ENCODE peak calls at places on chromosomes 11 and 22, in four cellular contexts. X is A549, J is small intestine, L is heart left ventricle. W is an unnamed sample. For H3K4me1, the result is how much of the 10 kb centered on the place peaks cover.

GRCh38 chr22:28741200-28741757 is 341 bp downstream of the CHEK2 start:
- DNase-seq in L (no peak), J (no peak), X (no peak), W (no peak)

GRCh38 chr22:22167791-22168189 is 76.8 kb upstream of the VPREB1 start:
- DNase-seq in L (no peak), J (no peak), X (no peak), W (no peak)

GRCh38 chr11:15170170-15170569 is 55.4 kb downstream of the INSC start:
- DNase-seq in X (no peak), J (no peak), L (no peak), W (no peak)

GRCh38 chr22:31210830-31211503 is 1.1 kb upstream of the LIMK2 start:
- DNase-seq in X (no peak), L (no peak), J (peak), W (peak)

GRCh38 chr11:75565221-75565814 is 3.3 kb downstream of the SERPINH1 start:
- DNase-seq in L (peak), J (no peak), X (no peak), W (peak)

GRCh38 chr11:124891390-124891861 is 6.2 kb downstream of the ROBO4 start:
- DNase-seq in L (no peak), X (no peak), J (no peak), W (peak)

GRCh38 chr11:36566407-36567053 is 1.3 kb upstream of the RAG1 start:
- DNase-seq in J (no peak), X (no peak), L (no peak), W (no peak)

GRCh38 chr11:12539570-12539969 is 134.7 kb upstream of the TEAD1 start:
- DNase-seq in J (no peak), L (no peak), X (no peak), W (no peak)

GRCh38 chr22:49369726-49370717 is 457.7 kb downstream of the BRD1 start:
- DNase-seq in J (no peak), L (no peak), X (no peak), W (no peak)

GRCh38 chr11:68968306-68969255 is 12.2 kb downstream of the MRGPRD start:
- DNase-seq in L (peak), X (no peak), J (no peak), W (no peak)

GRCh38 chr11:102026975-102027374 is 20.3 kb upstream of the CFAP300 start:
- DNase-seq in L (no peak), X (no peak), J (peak), W (peak)

GRCh38 chr22:42180349-42180842 is 49.8 kb upstream of the CYP2D6 start:
- DNase-seq in X (no peak), J (peak), L (no peak), W (no peak)

GRCh38 chr11:17601206-17602075 is 54.4 kb downstream of the OTOG start:
- DNase-seq in X (no peak), J (no peak), L (no peak), W (peak)

GRCh38 chr22:20099099-20099711 is 16.7 kb upstream of the RANBP1 start:
- DNase-seq in X (no peak), J (no peak), L (no peak), W (no peak)

GRCh38 chr11:100780470-100780869 is 93.4 kb downstream of the ARHGAP42 start:
- DNase-seq in J (no peak), X (no peak), L (no peak), W (no peak)

GRCh38 chr11:128116447-128117240 is 470.7 kb downstream of the ETS1 start:
- DNase-seq in L (no peak), X (no peak), J (no peak), W (peak)

GRCh38 chr11:61120865-61121831 is 18.9 kb downstream of the CD5 start:
- DNase-seq in X (no peak), L (no peak), J (peak), W (no peak)

GRCh38 chr11:27209562-27210005 is 153.4 kb downstream of the CCDC34 start:
- DNase-seq in X (peak), L (no peak), J (no peak), W (peak)

GRCh38 chr22:46178755-46179505 is 28.6 kb downstream of the PPARA start:
- DNase-seq in X (no peak), J (no peak), L (no peak), W (no peak)

GRCh38 chr11:95565692-95566091 is 223.9 kb downstream of the FAM76B start:
- DNase-seq in L (no peak), X (no peak), J (no peak), W (no peak)

GRCh38 chr11:123083623-123084029 is 21.7 kb upstream of the HSPA8 start:
- DNase-seq in X (peak), L (peak), J (peak), W (peak)
- H3K4me1 ChIP-seq in X (under half), L (under half), J (under half), W (under half)

DNA sequence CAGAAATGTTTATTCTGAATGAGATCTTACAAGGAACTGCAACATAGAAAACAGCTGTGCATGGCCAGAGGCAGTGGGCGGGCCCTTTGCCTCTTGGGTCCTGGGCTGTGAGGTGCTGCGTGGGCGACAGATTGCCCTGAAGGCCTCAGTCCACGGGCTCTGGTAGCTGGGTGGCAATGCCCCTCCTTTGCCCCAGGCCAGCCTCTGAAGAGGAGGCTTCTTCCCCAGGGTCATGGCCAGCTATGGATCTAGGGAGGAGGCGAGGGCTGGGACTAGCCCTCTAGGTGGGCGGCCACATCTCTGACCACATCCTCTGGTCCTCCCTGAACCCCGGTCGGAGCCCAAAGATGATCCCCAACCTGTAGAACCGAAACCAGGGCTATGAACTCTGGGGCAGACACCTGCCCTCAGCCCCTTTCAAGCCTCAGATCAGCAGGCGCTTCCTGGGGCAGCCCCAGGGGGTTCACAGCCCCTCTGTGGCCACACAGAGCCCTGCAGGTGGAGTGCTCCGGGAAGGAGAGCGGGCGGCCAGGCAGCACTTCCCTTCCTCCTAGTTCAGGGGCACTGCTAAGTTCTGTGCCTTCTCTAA is 6.6 kb upstream of the CDC42BPG start:
- DNase-seq in X (no peak), L (no peak), J (no peak), W (no peak)
- H3K4me1 ChIP-seq in X (half or more), L (half or more), J (under half), W (under half)

GRCh38 chr11:2688381-2689231 is 11.2 kb downstream of the KCNQ1OT1 start:
- DNase-seq in X (no peak), L (no peak), J (no peak), W (no peak)

GRCh38 chr11:2687223-2687530 is 12.6 kb downstream of the KCNQ1OT1 start:
- DNase-seq in X (no peak), J (no peak), L (no peak), W (no peak)

GRCh38 chr11:2686360-2687222 is 13.2 kb downstream of the KCNQ1OT1 start:
- DNase-seq in J (no peak), X (no peak), L (no peak), W (no peak)

GRCh38 chr11:2689551-2690260 is 10.1 kb downstream of the KCNQ1OT1 start:
- DNase-seq in X (no peak), L (no peak), J (peak), W (no peak)

DNA sequence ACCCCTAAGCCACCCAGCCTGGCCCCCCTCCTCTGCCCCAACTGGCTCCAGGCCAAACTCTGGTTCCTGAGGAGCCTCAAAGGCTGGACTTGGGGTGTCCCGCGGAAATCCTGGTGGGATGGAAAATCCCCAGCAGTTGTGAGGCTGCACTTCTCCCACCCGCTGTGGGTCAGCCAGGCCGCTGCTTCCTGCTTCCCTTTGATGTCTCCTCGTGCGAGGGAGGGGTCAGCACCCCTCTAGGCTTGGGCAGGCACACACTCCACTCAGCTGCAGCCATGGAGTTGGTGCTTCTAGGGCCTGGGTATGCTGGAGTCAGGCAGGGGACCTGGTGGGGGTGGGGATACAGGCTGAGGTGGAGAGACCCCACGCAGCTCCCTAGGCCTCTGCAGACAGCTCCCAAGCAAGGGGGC is 12.0 kb downstream of the KCNQ1OT1 start:
- DNase-seq in L (peak), J (no peak), X (no peak), W (no peak)
- H3K4me1 ChIP-seq in L (under half), J (under half), X (under half), W (under half)

GRCh38 chr11:35145249-35145648 is 6.3 kb downstream of the CD44 start:
- DNase-seq in J (no peak), X (no peak), L (no peak), W (no peak)

GRCh38 chr11:35148163-35148562 is 9.2 kb downstream of the CD44 start:
- DNase-seq in J (no peak), X (no peak), L (no peak), W (no peak)

GRCh38 chr11:35146074-35146521 is 7.1 kb downstream of the CD44 start:
- DNase-seq in J (no peak), X (no peak), L (no peak), W (no peak)

GRCh38 chr11:35147273-35147672 is 8.3 kb downstream of the CD44 start:
- DNase-seq in L (no peak), J (no peak), X (no peak), W (no peak)

DNA sequence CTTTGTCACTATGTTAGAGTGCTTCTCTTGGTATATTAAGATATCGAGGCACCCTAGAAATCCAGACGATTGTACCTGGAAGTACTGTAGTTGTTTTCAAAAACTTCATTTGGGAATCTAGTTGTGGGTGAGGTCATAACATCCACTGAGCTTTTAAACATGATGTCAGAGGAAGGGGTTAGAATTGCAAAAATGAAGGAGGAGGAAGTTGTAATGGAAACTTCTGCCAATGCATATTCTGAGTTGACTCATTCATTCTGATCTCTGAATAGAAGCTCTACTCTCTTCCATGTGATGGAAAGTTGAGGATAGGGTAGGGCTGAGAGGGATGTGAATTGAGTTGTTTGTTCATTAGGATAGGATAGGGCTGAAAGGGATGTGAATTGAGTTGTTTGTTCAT is 7.7 kb downstream of the CD44 start:
- DNase-seq in X (no peak), J (no peak), L (no peak), W (no peak)
- H3K4me1 ChIP-seq in X (half or more), J (under half), L (under half), W (under half)